ENCODE peak calls at places on chromosomes 2 and 18, in seven cellular contexts. One of them, this sample, is unnamed.

GRCh38 chr18:6648581-6648980 is 80.9 kb upstream of the ARHGAP28 start:
- DNase-seq in neural progenitor cell: no peak
- DNase-seq in fibroblast of lung: peak; percentile 43
- DNase-seq in NT2/D1: no peak
- DNase-seq in adipocyte: no peak
- DNase-seq in GM23248: peak; percentile 56
- DNase-seq in colonic mucosa: no peak
- DNase-seq in this sample: no peak

GRCh38 chr18:54033087-54033486 is 191.4 kb downstream of the MBD2 start:
- DNase-seq in neural progenitor cell: no peak
- DNase-seq in fibroblast of lung: no peak
- DNase-seq in NT2/D1: no peak
- DNase-seq in adipocyte: no peak
- DNase-seq in GM23248: no peak
- DNase-seq in colonic mucosa: no peak
- DNase-seq in this sample: no peak

GRCh38 chr2:120509213-120509815 is 163.4 kb downstream of the INHBB start:
- DNase-seq in neural progenitor cell: no peak
- DNase-seq in fibroblast of lung: no peak
- DNase-seq in NT2/D1: no peak
- DNase-seq in adipocyte: no peak
- DNase-seq in GM23248: no peak
- DNase-seq in colonic mucosa: no peak
- DNase-seq in this sample: no peak

GRCh38 chr2:33340265-33340664 is 136.2 kb upstream of the RASGRP3 start:
- DNase-seq in neural progenitor cell: no peak
- DNase-seq in fibroblast of lung: peak; percentile 77
- DNase-seq in NT2/D1: no peak
- DNase-seq in adipocyte: no peak
- DNase-seq in GM23248: peak; percentile 33
- DNase-seq in colonic mucosa: peak; percentile 22
- DNase-seq in this sample: no peak

GRCh38 chr2:9201185-9201891 is 5.3 kb upstream of the ASAP2 start:
- DNase-seq in neural progenitor cell: no peak
- DNase-seq in fibroblast of lung: peak; percentile 65
- DNase-seq in NT2/D1: no peak
- DNase-seq in adipocyte: peak; percentile 71
- DNase-seq in GM23248: peak; percentile 91
- DNase-seq in colonic mucosa: no peak
- DNase-seq in this sample: no peak

GRCh38 chr2:96869824-96870630 is at the start of gene SEMA4C:
- DNase-seq in neural progenitor cell: peak; percentile 80
- DNase-seq in fibroblast of lung: peak; percentile 41
- DNase-seq in NT2/D1: no peak
- DNase-seq in adipocyte: peak; percentile 75
- DNase-seq in GM23248: peak; percentile 75
- DNase-seq in colonic mucosa: peak; percentile 67
- DNase-seq in this sample: peak; percentile 84

GRCh38 chr18:79345981-79346380 is 49.7 kb upstream of the NFATC1 start:
- DNase-seq in neural progenitor cell: no peak
- DNase-seq in fibroblast of lung: no peak
- DNase-seq in NT2/D1: no peak
- DNase-seq in adipocyte: no peak
- DNase-seq in GM23248: no peak
- DNase-seq in colonic mucosa: no peak
- DNase-seq in this sample: peak; percentile 16

GRCh38 chr18:5061785-5062184 is 135.3 kb downstream of the AKAIN1 start:
- DNase-seq in neural progenitor cell: no peak
- DNase-seq in fibroblast of lung: no peak
- DNase-seq in NT2/D1: no peak
- DNase-seq in adipocyte: no peak
- DNase-seq in GM23248: no peak
- DNase-seq in colonic mucosa: no peak
- DNase-seq in this sample: no peak

GRCh38 chr2:241986836-241987641 is 117.5 kb downstream of the RTP5 start:
- DNase-seq in neural progenitor cell: no peak
- DNase-seq in fibroblast of lung: no peak
- DNase-seq in NT2/D1: no peak
- DNase-seq in adipocyte: no peak
- DNase-seq in GM23248: no peak
- DNase-seq in colonic mucosa: no peak
- DNase-seq in this sample: peak; percentile 48

GRCh38 chr2:203683932-203684556 is 22.4 kb upstream of the CD28 start:
- DNase-seq in neural progenitor cell: no peak
- DNase-seq in fibroblast of lung: peak; percentile 69
- DNase-seq in NT2/D1: no peak
- DNase-seq in adipocyte: peak; percentile 69
- DNase-seq in GM23248: peak; percentile 95
- DNase-seq in colonic mucosa: no peak
- DNase-seq in this sample: no peak

GRCh38 chr2:203683421-203683820 is 23.0 kb upstream of the CD28 start:
- DNase-seq in neural progenitor cell: no peak
- DNase-seq in fibroblast of lung: no peak
- DNase-seq in NT2/D1: no peak
- DNase-seq in adipocyte: no peak
- DNase-seq in GM23248: no peak
- DNase-seq in colonic mucosa: no peak
- DNase-seq in this sample: no peak

GRCh38 chr2:203685081-203685621 is 21.3 kb upstream of the CD28 start:
- DNase-seq in neural progenitor cell: no peak
- DNase-seq in fibroblast of lung: peak; percentile 90
- DNase-seq in NT2/D1: no peak
- DNase-seq in adipocyte: peak; percentile 83
- DNase-seq in GM23248: peak; percentile 94
- DNase-seq in colonic mucosa: no peak
- DNase-seq in this sample: no peak

GRCh38 chr2:203687161-203687560 is 19.3 kb upstream of the CD28 start:
- DNase-seq in neural progenitor cell: no peak
- DNase-seq in fibroblast of lung: no peak
- DNase-seq in NT2/D1: no peak
- DNase-seq in adipocyte: no peak
- DNase-seq in GM23248: no peak
- DNase-seq in colonic mucosa: no peak
- DNase-seq in this sample: no peak

GRCh38 chr2:203685789-203686433 is 20.5 kb upstream of the CD28 start:
- DNase-seq in neural progenitor cell: no peak
- DNase-seq in fibroblast of lung: no peak
- DNase-seq in NT2/D1: no peak
- DNase-seq in adipocyte: no peak
- DNase-seq in GM23248: peak; percentile 44
- DNase-seq in colonic mucosa: no peak
- DNase-seq in this sample: no peak
- H3K9ac ChIP-seq in neural progenitor cell: no peak overlapping the region
- H3K9ac ChIP-seq in fibroblast of lung: no peak overlapping the region
- H3K9ac ChIP-seq in NT2/D1: no peak overlapping the region
- H3K9ac ChIP-seq in adipocyte: peak overlapping the region; percentile 35
- H3K9ac ChIP-seq in GM23248: peak overlapping the region; percentile 90
- H3K9ac ChIP-seq in colonic mucosa: no peak overlapping the region
- H3K9ac ChIP-seq in this sample: no peak overlapping the region

GRCh38 chr2:46296216-46296839 is 879 bp upstream of the EPAS1 start:
- DNase-seq in neural progenitor cell: peak; percentile 45
- DNase-seq in fibroblast of lung: no peak
- DNase-seq in NT2/D1: no peak
- DNase-seq in adipocyte: no peak
- DNase-seq in GM23248: no peak
- DNase-seq in colonic mucosa: peak; percentile 59
- DNase-seq in this sample: peak; percentile 81
- H3K9ac ChIP-seq in neural progenitor cell: no peak overlapping the region
- H3K9ac ChIP-seq in fibroblast of lung: peak overlapping the region; percentile 73
- H3K9ac ChIP-seq in NT2/D1: peak overlapping the region; percentile 61
- H3K9ac ChIP-seq in adipocyte: peak overlapping the region; percentile 92
- H3K9ac ChIP-seq in GM23248: peak overlapping the region; percentile 95
- H3K9ac ChIP-seq in colonic mucosa: peak overlapping the region; percentile 86
- H3K9ac ChIP-seq in this sample: no peak overlapping the region

GRCh38 chr18:48774941-48775340 is 175.8 kb downstream of the SMAD7 start:
- DNase-seq in neural progenitor cell: no peak
- DNase-seq in fibroblast of lung: no peak
- DNase-seq in NT2/D1: no peak
- DNase-seq in adipocyte: no peak
- DNase-seq in GM23248: no peak
- DNase-seq in colonic mucosa: no peak
- DNase-seq in this sample: no peak

GRCh38 chr18:48776641-48777025 is 174.1 kb downstream of the SMAD7 start:
- DNase-seq in neural progenitor cell: no peak
- DNase-seq in fibroblast of lung: no peak
- DNase-seq in NT2/D1: no peak
- DNase-seq in adipocyte: no peak
- DNase-seq in GM23248: no peak
- DNase-seq in colonic mucosa: no peak
- DNase-seq in this sample: no peak

GRCh38 chr18:48775372-48776160 is 175.2 kb downstream of the SMAD7 start:
- DNase-seq in neural progenitor cell: no peak
- DNase-seq in fibroblast of lung: no peak
- DNase-seq in NT2/D1: no peak
- DNase-seq in adipocyte: no peak
- DNase-seq in GM23248: no peak
- DNase-seq in colonic mucosa: no peak
- DNase-seq in this sample: no peak

GRCh38 chr18:48777026-48777736 is 173.6 kb downstream of the SMAD7 start:
- DNase-seq in neural progenitor cell: peak; percentile 82
- DNase-seq in fibroblast of lung: peak; percentile 42
- DNase-seq in NT2/D1: peak; percentile 16
- DNase-seq in adipocyte: peak; percentile 70
- DNase-seq in GM23248: peak; percentile 61
- DNase-seq in colonic mucosa: peak; percentile 59
- DNase-seq in this sample: peak; percentile 92

DNA sequence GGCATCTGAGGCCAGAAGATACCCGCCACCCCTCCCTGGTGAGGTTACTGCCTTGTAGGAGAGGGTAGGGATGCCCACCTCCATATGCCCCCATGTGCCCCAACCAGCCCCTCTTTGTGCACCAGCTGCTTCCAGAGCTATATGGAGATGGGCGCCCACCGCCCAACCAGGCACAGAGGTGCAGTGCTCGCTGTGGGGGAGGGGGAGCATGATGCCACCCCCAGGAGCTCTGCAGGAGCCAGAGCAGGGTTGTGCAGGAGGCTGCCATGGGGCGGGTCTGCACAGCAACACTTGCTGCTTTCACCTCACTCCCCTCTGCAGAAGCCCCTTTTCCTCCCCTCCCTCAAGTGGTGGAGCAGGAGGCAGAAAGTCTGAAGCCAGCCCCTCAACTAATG is 174.6 kb downstream of the SMAD7 start:
- DNase-seq in neural progenitor cell: no peak
- DNase-seq in fibroblast of lung: no peak
- DNase-seq in NT2/D1: no peak
- DNase-seq in adipocyte: no peak
- DNase-seq in GM23248: no peak
- DNase-seq in colonic mucosa: no peak
- DNase-seq in this sample: no peak
- H3K9ac ChIP-seq in neural progenitor cell: no peak overlapping the region
- H3K9ac ChIP-seq in fibroblast of lung: no peak overlapping the region
- H3K9ac ChIP-seq in NT2/D1: no peak overlapping the region
- H3K9ac ChIP-seq in adipocyte: no peak overlapping the region
- H3K9ac ChIP-seq in GM23248: no peak overlapping the region
- H3K9ac ChIP-seq in colonic mucosa: no peak overlapping the region
- H3K9ac ChIP-seq in this sample: no peak overlapping the region

GRCh38 chr2:70833246-70833645 is 2.4 kb downstream of the CD207 start:
- DNase-seq in neural progenitor cell: no peak
- DNase-seq in fibroblast of lung: no peak
- DNase-seq in NT2/D1: no peak
- DNase-seq in adipocyte: no peak
- DNase-seq in GM23248: no peak
- DNase-seq in colonic mucosa: no peak
- DNase-seq in this sample: no peak
- H3K9ac ChIP-seq in neural progenitor cell: no peak overlapping the region
- H3K9ac ChIP-seq in fibroblast of lung: no peak overlapping the region
- H3K9ac ChIP-seq in NT2/D1: no peak overlapping the region
- H3K9ac ChIP-seq in adipocyte: no peak overlapping the region
- H3K9ac ChIP-seq in GM23248: no peak overlapping the region
- H3K9ac ChIP-seq in colonic mucosa: no peak overlapping the region
- H3K9ac ChIP-seq in this sample: no peak overlapping the region

GRCh38 chr2:94872676-94873361 is 1.6 kb downstream of the TEKT4 start:
- DNase-seq in neural progenitor cell: no peak
- DNase-seq in fibroblast of lung: no peak
- DNase-seq in NT2/D1: no peak
- DNase-seq in adipocyte: no peak
- DNase-seq in GM23248: no peak
- DNase-seq in colonic mucosa: no peak
- DNase-seq in this sample: no peak

GRCh38 chr2:94873362-94874276 is 2.4 kb downstream of the TEKT4 start:
- DNase-seq in neural progenitor cell: no peak
- DNase-seq in fibroblast of lung: no peak
- DNase-seq in NT2/D1: no peak
- DNase-seq in adipocyte: no peak
- DNase-seq in GM23248: no peak
- DNase-seq in colonic mucosa: no peak
- DNase-seq in this sample: no peak

GRCh38 chr2:94870392-94871225 is 621 bp upstream of the TEKT4 start:
- DNase-seq in neural progenitor cell: no peak
- DNase-seq in fibroblast of lung: no peak
- DNase-seq in NT2/D1: no peak
- DNase-seq in adipocyte: no peak
- DNase-seq in GM23248: no peak
- DNase-seq in colonic mucosa: no peak
- DNase-seq in this sample: peak; percentile 59

GRCh38 chr2:94871226-94872087 is at the start of gene TEKT4:
- DNase-seq in neural progenitor cell: no peak
- DNase-seq in fibroblast of lung: no peak
- DNase-seq in NT2/D1: no peak
- DNase-seq in adipocyte: no peak
- DNase-seq in GM23248: peak; percentile 10
- DNase-seq in colonic mucosa: no peak
- DNase-seq in this sample: no peak

DNA sequence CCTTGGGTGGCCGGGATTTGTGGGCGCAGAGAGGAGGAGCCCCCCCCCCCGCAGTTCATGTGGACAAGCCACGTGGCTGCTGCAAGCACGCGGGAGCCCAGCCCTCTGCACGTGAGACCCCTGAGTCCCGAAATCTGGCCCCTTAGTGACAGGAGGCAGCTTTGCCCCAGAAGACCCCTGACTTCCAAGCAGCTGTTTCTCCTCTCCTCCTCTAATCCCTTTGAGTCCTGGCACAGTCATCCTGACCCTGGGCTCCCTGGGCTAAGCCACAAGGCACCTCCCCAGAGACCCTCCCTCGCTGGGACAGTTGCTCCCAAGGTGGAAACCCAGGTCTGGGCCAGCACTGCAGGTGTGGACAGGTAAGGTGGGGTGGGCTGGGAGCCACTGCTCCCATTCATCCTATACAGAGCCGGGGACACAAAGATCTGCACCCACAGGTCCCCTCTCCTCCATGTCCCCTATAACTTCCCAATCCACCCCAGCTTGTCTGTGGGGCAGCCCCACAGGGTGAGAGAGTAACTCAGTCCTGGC is 923 bp downstream of the TEKT4 start:
- DNase-seq in neural progenitor cell: no peak
- DNase-seq in fibroblast of lung: no peak
- DNase-seq in NT2/D1: no peak
- DNase-seq in adipocyte: no peak
- DNase-seq in GM23248: no peak
- DNase-seq in colonic mucosa: no peak
- DNase-seq in this sample: no peak
- H3K9ac ChIP-seq in neural progenitor cell: no peak overlapping the region
- H3K9ac ChIP-seq in fibroblast of lung: no peak overlapping the region
- H3K9ac ChIP-seq in NT2/D1: no peak overlapping the region
- H3K9ac ChIP-seq in adipocyte: no peak overlapping the region
- H3K9ac ChIP-seq in GM23248: no peak overlapping the region
- H3K9ac ChIP-seq in colonic mucosa: no peak overlapping the region
- H3K9ac ChIP-seq in this sample: no peak overlapping the region

GRCh38 chr2:182636694-182637093 is 79.4 kb upstream of the DNAJC10 start:
- DNase-seq in neural progenitor cell: peak; percentile 45
- DNase-seq in fibroblast of lung: no peak
- DNase-seq in NT2/D1: no peak
- DNase-seq in adipocyte: no peak
- DNase-seq in GM23248: no peak
- DNase-seq in colonic mucosa: no peak
- DNase-seq in this sample: peak; percentile 61
- H3K9ac ChIP-seq in neural progenitor cell: no peak overlapping the region
- H3K9ac ChIP-seq in fibroblast of lung: no peak overlapping the region
- H3K9ac ChIP-seq in NT2/D1: no peak overlapping the region
- H3K9ac ChIP-seq in adipocyte: no peak overlapping the region
- H3K9ac ChIP-seq in GM23248: no peak overlapping the region
- H3K9ac ChIP-seq in colonic mucosa: no peak overlapping the region
- H3K9ac ChIP-seq in this sample: no peak overlapping the region